ENCODE peak calls at places on chromosomes 6 and 20, in nine cellular contexts. R, L, G, U, J, I, K, H and M are unnamed samples.

GRCh38 chr6:94144807-94145206 is 725.4 kb upstream of the EPHA7 start:
- DNase-seq in R (no peak), L (no peak), G (no peak), U (no peak), J (no peak), I (no peak), K (no peak), H (no peak), M (no peak)

GRCh38 chr20:35762461-35762860 is 9.4 kb upstream of the PHF20 start:
- DNase-seq in R (no peak), L (no peak), G (no peak), U (no peak), J (no peak), I (no peak), K (no peak), H (no peak), M (no peak)

GRCh38 chr6:10303806-10304520 is 110.9 kb downstream of the TFAP2A start:
- DNase-seq in R (no peak), L (no peak), G (no peak), U (no peak), J (no peak), I (no peak), K (no peak), H (no peak), M (no peak)

GRCh38 chr6:11772109-11772830 is 6.3 kb downstream of the ADTRP start:
- DNase-seq in R (no peak), L (peak), G (no peak), U (peak), J (peak), I (no peak), K (no peak), H (peak), M (no peak)

GRCh38 chr20:6480328-6481030 is 287.0 kb upstream of the BMP2 start:
- DNase-seq in R (no peak), L (no peak), G (no peak), U (no peak), J (peak), I (no peak), K (no peak), H (no peak), M (no peak)

GRCh38 chr6:78347191-78347916 is 520.0 kb upstream of the IRAK1BP1 start:
- DNase-seq in R (no peak), L (no peak), G (no peak), U (no peak), J (no peak), I (no peak), K (no peak), H (no peak), M (no peak)

GRCh38 chr20:44810391-44811149 is at the start of gene RIMS4:
- DNase-seq in R (no peak), L (no peak), G (no peak), U (no peak), J (no peak), I (no peak), K (peak), H (no peak), M (no peak)

GRCh38 chr20:62365814-62366369 is 1.2 kb downstream of the LAMA5 start:
- DNase-seq in R (no peak), L (peak), G (no peak), U (no peak), J (no peak), I (no peak), K (peak), H (no peak), M (peak)

GRCh38 chr6:69584536-69584912 is 212.3 kb downstream of the LMBRD1 start:
- DNase-seq in R (no peak), L (no peak), G (no peak), U (no peak), J (no peak), I (no peak), K (no peak), H (no peak), M (no peak)

GRCh38 chr6:54598787-54599309 is 247.7 kb upstream of the FAM83B start:
- DNase-seq in R (no peak), L (no peak), G (no peak), U (no peak), J (no peak), I (no peak), K (no peak), H (no peak), M (no peak)

GRCh38 chr6:14711056-14711703 is 534.7 kb upstream of the JARID2 start:
- DNase-seq in R (no peak), L (peak), G (no peak), U (no peak), J (peak), I (no peak), K (peak), H (peak), M (no peak)

GRCh38 chr6:21738180-21739094 is 144.9 kb downstream of the SOX4 start:
- DNase-seq in R (no peak), L (peak), G (no peak), U (no peak), J (no peak), I (no peak), K (no peak), H (no peak), M (no peak)

GRCh38 chr6:107202876-107203468 is 87.7 kb upstream of the BEND3 start:
- DNase-seq in R (no peak), L (no peak), G (no peak), U (no peak), J (no peak), I (no peak), K (no peak), H (no peak), M (no peak)

GRCh38 chr6:146200136-146200708 is 171.4 kb downstream of the GRM1 start:
- DNase-seq in R (no peak), L (no peak), G (no peak), U (peak), J (no peak), I (no peak), K (no peak), H (peak), M (no peak)

GRCh38 chr6:130018830-130019795 is 732 bp downstream of the L3MBTL3 start:
- DNase-seq in R (no peak), L (peak), G (peak), U (no peak), J (peak), I (peak), K (peak), H (no peak), M (peak)

GRCh38 chr6:129646617-129647016 is 63.4 kb downstream of the ARHGAP18 start:
- DNase-seq in R (no peak), L (no peak), G (no peak), U (no peak), J (no peak), I (no peak), K (no peak), H (no peak), M (no peak)

GRCh38 chr6:32609731-32610640 is 20.3 kb upstream of the HLA-DRB1 start:
- DNase-seq in R (peak), L (peak), G (peak), U (peak), J (peak), I (peak), K (no peak), H (peak), M (no peak)

GRCh38 chr6:158064725-158065251 is 83.1 kb downstream of the SYNJ2 start:
- DNase-seq in R (no peak), L (no peak), G (no peak), U (no peak), J (peak), I (no peak), K (no peak), H (no peak), M (peak)

GRCh38 chr6:84072452-84072997 is 39.0 kb downstream of the MRAP2 start:
- DNase-seq in R (no peak), L (no peak), G (no peak), U (no peak), J (no peak), I (no peak), K (no peak), H (no peak), M (no peak)

GRCh38 chr6:105179244-105180065 is at the start of gene POPDC3:
- DNase-seq in R (peak), L (peak), G (no peak), U (no peak), J (peak), I (no peak), K (peak), H (no peak), M (no peak)

GRCh38 chr20:47720636-47721427 is 64.4 kb downstream of the SULF2 start:
- DNase-seq in R (no peak), L (no peak), G (no peak), U (peak), J (no peak), I (no peak), K (no peak), H (peak), M (no peak)

GRCh38 chr6:15337584-15337981 is 91.7 kb downstream of the JARID2 start:
- DNase-seq in R (no peak), L (no peak), G (no peak), U (no peak), J (no peak), I (no peak), K (no peak), H (no peak), M (no peak)

GRCh38 chr6:167851349-167851952 is 24.7 kb downstream of the AFDN start:
- DNase-seq in R (no peak), L (no peak), G (no peak), U (no peak), J (no peak), I (no peak), K (no peak), H (no peak), M (no peak)

GRCh38 chr6:28218312-28219248 is 6.5 kb upstream of the ZSCAN9 start:
- DNase-seq in R (peak), L (peak), G (no peak), U (peak), J (peak), I (peak), K (peak), H (no peak), M (peak)